ENCODE peak calls at places on chromosomes 11 and 22, in four cellular contexts. C is psoas muscle, B is transverse colon, A is Caco-2. X is an unnamed sample.
A peak's percentile ranks its signal among the peaks of the same experiment; 100 is the strongest.

GRCh38 chr11:92838655-92839334 is 130.7 kb upstream of the MTNR1B start:
- DNase-seq in C (no peak), A (no peak), B (no peak), X (peak; percentile 11)

GRCh38 chr11:108501396-108501795 is 3.2 kb upstream of the POGLUT3 start:
- DNase-seq in C (no peak), A (no peak), B (no peak), X (no peak)

GRCh38 chr22:44193537-44193896 is 12.8 kb downstream of the PARVG start:
- DNase-seq in B (no peak), A (no peak), C (no peak), X (no peak)

GRCh38 chr11:64918056-64918455 is 1.0 kb upstream of the ATG2A start:
- DNase-seq in B (no peak), C (no peak), A (no peak), X (peak; percentile 43)

GRCh38 chr11:71504526-71504925 is 22.5 kb upstream of the KRTAP5-7 start:
- DNase-seq in B (no peak), A (peak; percentile 30), C (no peak), X (no peak)

GRCh38 chr11:57283231-57283990 is 41.3 kb downstream of the TNKS1BP1 start:
- DNase-seq in B (peak; percentile 40), C (no peak), A (no peak), X (no peak)

GRCh38 chr11:112279901-112280267 is 19.2 kb upstream of the PLET1 start:
- DNase-seq in B (peak; percentile 70), A (peak; percentile 75), C (peak; percentile 75), X (peak; percentile 26)

GRCh38 chr11:60121259-60121658 is 32.8 kb downstream of the MS4A2 start:
- DNase-seq in C (no peak), B (peak; percentile 21), A (no peak), X (no peak)

GRCh38 chr11:64032050-64032449 is 3.7 kb upstream of the FLRT1 start:
- DNase-seq in B (no peak), C (no peak), A (no peak), X (peak; percentile 38)

DNA sequence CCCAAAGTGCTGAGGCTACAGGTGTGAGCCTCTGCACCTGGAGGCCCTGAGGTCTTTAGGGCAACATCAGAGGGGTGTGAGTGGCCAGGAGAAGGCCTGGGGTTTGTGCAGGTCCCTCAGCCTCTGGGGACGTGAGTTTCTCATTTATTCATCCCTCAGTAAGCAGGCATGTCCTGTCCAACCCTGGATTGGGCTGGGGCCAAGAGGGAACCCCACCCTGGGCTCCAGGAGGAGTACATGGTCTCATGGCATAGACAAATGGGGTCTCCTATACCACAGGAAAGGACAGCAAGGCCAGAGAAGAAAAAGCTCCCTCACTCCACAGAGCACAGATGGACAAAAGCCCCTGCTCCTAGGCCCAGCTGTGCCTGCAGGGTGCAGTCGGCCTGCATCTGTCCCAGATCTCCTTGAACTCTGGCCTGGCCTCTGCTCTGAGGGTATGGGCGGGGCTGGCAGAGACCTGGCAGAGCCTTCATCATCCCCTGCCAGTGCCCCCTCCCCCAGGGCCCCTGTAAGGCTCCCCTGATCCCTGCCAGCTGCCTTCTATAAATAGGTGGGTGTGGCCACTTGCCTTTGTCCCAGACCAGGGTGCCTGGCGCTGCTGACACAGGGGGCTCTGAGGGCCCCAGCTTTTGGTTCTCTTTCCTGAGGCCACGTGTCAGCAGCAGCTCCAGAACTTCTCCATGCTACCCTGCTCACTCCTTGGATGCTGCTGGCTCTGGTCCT is 34.6 kb downstream of the A4GALT start:
- DNase-seq in A (no peak), C (peak; percentile 91), B (peak; percentile 48), X (no peak)
- TF ChIP-seq CTCF in A (no peak), C (no peak), B (no peak), X (no peak)

DNA sequence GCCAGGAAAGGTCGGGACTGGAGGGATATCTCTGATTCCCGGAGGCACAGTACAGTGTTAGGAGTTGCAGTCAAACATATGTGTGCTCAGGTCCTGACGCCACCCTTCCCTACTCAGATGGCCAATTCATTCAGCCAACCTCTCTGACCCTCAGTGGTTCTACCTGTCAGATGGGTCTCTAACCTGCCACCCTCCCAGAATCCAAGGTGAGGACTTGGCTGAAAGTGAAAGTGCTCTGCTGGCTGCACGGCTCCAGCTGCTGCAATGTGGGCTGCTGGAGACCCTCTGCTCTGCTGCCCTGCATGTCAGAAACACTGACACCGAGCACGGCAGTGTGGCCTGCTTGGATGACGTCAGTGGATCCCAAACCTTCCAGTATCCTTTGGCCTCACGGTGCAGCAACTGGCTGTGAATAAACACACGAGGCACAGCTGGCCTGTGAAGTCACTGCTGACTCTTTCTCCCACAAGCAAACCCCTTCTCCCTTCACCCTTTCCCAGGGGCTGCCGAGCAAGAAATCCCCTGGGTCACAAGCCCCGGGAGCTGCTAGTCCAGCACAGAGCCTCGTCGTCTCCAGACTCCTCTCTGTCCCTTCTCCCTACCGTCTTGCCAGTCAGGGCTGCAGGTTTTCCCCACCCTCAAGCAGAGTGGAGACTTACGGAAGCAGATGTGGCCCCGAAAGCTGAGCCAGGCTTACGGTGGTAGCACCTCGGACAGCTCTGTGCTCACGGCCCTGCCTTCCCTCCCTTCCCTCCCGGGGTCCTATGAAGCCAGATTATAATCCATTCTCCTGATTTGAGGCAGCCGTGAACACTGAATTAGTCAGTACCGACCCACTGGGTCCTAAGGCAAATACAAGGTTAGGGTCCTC is 24.3 kb downstream of the KIAA0930 start:
- DNase-seq in A (no peak), B (no peak), C (peak; percentile 28), X (peak; percentile 47)
- H3K4me3 ChIP-seq in A (no peak overlapping the region), B (no peak overlapping the region), C (no peak overlapping the region), X (no peak overlapping the region)

DNA sequence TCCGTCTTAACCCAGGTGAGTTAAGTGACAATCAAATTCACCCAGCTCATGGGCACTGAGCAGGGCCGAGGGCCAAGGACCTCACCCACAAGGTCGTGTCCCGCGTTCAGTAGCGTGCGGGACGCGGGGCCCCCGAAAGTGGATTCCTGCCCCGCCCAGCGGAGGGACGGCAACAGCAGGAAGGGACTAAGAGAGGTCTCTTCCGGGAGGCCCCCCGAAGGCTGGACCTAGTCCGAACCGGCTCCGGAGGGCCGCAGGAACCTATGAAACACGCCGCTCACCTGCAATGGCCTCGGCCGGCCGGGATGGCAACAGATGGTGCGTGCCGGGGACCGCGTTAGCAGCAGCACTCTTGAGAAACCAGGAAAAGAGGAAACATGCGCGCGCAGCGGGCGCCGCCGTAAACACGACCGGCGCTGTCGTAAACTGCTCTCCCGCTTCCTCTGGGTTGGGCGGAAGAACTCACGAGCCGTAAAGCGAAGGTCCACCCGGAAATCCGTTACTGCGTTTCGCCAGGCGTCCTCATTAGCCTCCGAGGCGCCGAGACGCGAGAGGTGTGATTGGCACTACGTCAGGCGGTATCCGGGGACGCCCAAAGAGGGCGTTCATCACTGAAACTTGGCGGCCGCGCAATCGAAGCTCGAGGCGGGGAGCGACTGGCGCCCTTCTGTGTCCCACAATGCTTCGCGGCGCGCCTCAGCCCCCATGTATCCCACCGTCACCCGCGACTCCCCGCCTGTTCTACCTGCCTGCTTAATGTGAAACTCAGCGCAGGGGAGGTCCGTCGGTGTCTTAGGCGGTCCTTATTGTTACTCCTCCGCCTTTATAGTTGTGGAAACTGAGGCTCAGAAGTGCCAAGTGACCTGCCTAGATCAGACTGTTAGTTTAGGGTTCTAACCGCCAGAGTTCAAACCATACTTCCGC is at the start of gene EIF3D:
- DNase-seq in C (peak; percentile 99), A (peak; percentile 99), B (peak; percentile 99), X (peak; percentile 99)
- TF ChIP-seq CTCF in C (no peak), A (no peak), B (peak; percentile 0), X (peak; percentile 3)

GRCh38 chr22:50684501-50684900 is 11.9 kb downstream of the SHANK3 start:
- DNase-seq in C (no peak), A (no peak), B (no peak), X (no peak)
- H3K4me3 ChIP-seq in C (no peak overlapping the region), A (no peak overlapping the region), B (no peak overlapping the region), X (no peak overlapping the region)

DNA sequence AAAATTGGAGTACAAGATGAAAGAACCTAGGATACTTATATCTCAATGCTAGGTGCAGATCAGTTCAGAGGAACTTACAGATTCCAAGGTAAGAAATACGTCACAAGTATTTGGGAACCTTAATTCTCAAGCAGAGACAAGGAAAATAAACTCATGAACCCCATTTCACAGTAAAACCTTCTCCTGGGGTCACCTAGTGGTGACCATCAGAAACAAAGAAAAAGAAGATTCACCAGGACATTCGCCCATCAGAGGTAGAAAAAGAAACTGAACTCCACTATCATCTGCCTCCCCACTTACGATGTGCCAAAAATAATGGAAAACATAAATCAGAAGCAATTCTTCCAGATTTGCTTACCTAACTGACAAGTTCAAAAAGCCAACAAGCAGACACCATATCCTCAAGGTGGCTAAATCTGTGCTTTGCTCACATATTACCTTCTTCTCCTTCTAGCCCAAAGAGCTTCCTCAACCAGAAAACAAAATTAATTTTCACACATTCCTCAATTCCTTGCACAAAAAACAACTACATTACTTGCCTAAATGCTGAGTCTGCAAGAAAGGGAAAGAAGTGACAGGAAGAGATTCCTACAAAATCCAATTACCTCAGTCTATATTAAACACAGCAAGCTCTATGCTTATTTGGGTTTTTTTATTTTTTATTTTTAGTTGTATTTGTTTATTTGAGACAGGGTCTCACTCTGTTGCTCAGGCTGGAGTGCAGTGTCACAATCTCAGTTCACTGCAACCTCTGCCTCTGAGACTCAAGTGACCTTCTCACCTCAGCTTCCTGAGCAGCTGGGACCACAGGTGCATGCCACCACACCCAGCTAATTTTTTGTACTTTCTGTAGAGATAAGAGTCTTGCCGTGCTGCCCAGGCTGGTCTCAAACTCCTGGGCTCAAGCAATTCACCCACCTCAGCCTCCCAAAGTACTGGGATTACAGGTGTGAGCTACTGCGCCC is 4.7 kb downstream of the DENND5A start:
- DNase-seq in A (no peak), C (no peak), B (no peak), X (no peak)
- TF ChIP-seq CTCF in A (peak; percentile 49), C (peak; percentile 7), B (no peak), X (peak; percentile 23)

GRCh38 chr11:46597609-46598219 is 3.9 kb upstream of the AMBRA1 start:
- DNase-seq in B (no peak), C (no peak), A (no peak), X (peak; percentile 72)
- H3K4me3 ChIP-seq in B (no peak overlapping the region), C (no peak overlapping the region), A (no peak overlapping the region), X (no peak overlapping the region)

DNA sequence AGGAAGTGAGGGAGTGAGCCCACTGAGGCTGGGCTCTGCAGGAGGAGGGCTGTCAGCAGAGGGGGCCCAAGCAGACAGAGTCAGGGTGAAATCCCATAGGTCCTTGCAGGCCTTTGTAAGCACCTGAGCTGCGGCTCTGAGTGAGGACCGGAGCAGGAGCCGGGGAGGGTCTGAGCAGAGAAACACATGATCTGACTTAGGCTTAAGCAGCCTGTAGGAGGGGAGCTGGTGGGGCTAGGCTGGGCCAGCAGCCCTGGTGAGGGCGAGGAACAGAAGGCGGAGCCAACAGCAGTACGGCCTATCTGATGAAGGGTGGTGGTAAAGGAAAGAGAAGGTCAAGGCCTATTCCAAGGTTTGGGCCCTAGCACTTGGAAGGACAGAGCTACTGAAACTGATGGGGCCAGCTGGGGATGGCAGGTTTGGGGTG is 26.9 kb upstream of the CBX7 start:
- DNase-seq in B (no peak), C (no peak), A (no peak), X (no peak)
- TF ChIP-seq CTCF in B (no peak), C (no peak), A (no peak), X (no peak)

X was measured in brain microvascular endothelial cell.